ENCODE peak calls at places on chromosomes 13 and 19, in seven cellular contexts. B, X, A, Y, D, O and I are unnamed samples.

GRCh38 chr19:28393574-28394336 is 819.2 kb downstream of the UQCRFS1 start:
- DNase-seq in Y (no peak), B (no peak), O (no peak), A (no peak), X (no peak), D (no peak), I (no peak)

GRCh38 chr19:40974633-40975037 is 16.4 kb upstream of the CYP2B6 start:
- DNase-seq in A (peak; percentile 76), B (peak; percentile 41), O (peak; percentile 72), X (peak; percentile 73), D (peak; percentile 62), Y (no peak), I (peak; percentile 66)

GRCh38 chr19:5850743-5851293 is 431 bp downstream of the FUT3 start:
- DNase-seq in O (peak; percentile 63), Y (no peak), B (peak; percentile 57), X (peak; percentile 53), D (no peak), A (peak; percentile 86), I (no peak)

GRCh38 chr19:5038631-5039271 is 69.8 kb downstream of the KDM4B start:
- DNase-seq in O (no peak), Y (no peak), B (no peak), A (no peak), D (peak; percentile 17), X (peak; percentile 24), I (no peak)

GRCh38 chr19:41500443-41500842 is 57.5 kb downstream of the ERICH4 start:
- DNase-seq in Y (no peak), A (no peak), X (no peak), B (no peak), D (no peak), O (no peak), I (no peak)

GRCh38 chr13:51318015-51318414 is 21.5 kb upstream of the SERPINE3 start:
- DNase-seq in D (no peak), B (no peak), Y (no peak), O (no peak), A (no peak), X (no peak), I (no peak)

GRCh38 chr13:94325148-94325528 is 154.3 kb downstream of the DCT start:
- DNase-seq in D (no peak), Y (no peak), B (no peak), A (no peak), O (no peak), X (no peak), I (no peak)

GRCh38 chr13:42548731-42549554 is 25.0 kb upstream of the TNFSF11 start:
- DNase-seq in O (no peak), A (no peak), Y (no peak), X (no peak), B (no peak), D (no peak), I (no peak)

GRCh38 chr19:30718728-30719127 is 346.5 kb downstream of the ZNF536 start:
- DNase-seq in O (no peak), Y (no peak), X (no peak), B (no peak), A (peak; percentile 64), D (no peak), I (no peak)

GRCh38 chr13:80131204-80131603 is 209.7 kb downstream of the SPRY2 start:
- DNase-seq in B (peak; percentile 39), D (no peak), X (peak; percentile 46), Y (peak; percentile 87), O (peak; percentile 68), A (peak; percentile 77), I (peak; percentile 76)

GRCh38 chr19:19782783-19783182 is 38.8 kb downstream of the ZNF506 start:
- DNase-seq in X (no peak), B (no peak), D (no peak), O (no peak), A (no peak), Y (no peak), I (no peak)

GRCh38 chr19:35122687-35123551 is 7.3 kb downstream of the FXYD3 start:
- DNase-seq in B (no peak), Y (no peak), O (no peak), X (no peak), A (no peak), D (no peak), I (no peak)

GRCh38 chr13:96112936-96113335 is 23.0 kb downstream of the HS6ST3 start:
- DNase-seq in D (no peak), B (no peak), O (no peak), X (no peak), Y (no peak), A (no peak), I (no peak)

GRCh38 chr19:11416346-11417052 is 2.6 kb downstream of the RGL3 start:
- DNase-seq in B (no peak), Y (no peak), X (no peak), O (no peak), D (no peak), A (no peak), I (no peak)

DNA sequence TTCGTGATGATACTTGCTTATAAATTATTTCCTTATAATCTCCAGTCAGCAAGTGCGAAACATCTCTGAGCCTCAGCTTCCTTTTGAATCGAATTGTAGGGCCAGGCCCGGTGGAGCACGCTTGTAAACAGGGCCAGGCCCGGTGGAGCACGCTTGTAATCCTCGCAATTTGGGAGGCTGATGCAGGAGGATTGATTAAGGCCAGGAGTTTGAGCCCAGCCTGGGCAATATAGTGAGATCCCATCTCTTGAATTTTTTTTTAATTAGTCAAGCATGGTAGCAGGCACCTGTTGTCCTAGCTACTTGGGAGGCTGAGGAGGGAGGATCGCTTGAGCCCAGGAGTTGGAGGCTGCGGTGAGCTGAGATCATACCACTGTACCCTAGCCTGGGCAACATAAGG is 116.2 kb upstream of the MCF2L start:
- DNase-seq in B (no peak), D (no peak), O (no peak), X (no peak), Y (no peak), A (no peak), I (no peak)
- H3K36me3 ChIP-seq in B (no peaks in the 10 kb centered on the region), D (peaks cover 91% of the 10 kb centered on the region), O (peaks cover 3% of the 10 kb centered on the region), X (peaks cover 29% of the 10 kb centered on the region), Y (peaks cover 72% of the 10 kb centered on the region), A (peaks cover 33% of the 10 kb centered on the region), I (peaks cover 95% of the 10 kb centered on the region)

GRCh38 chr19:47414469-47414868 is 4.9 kb downstream of the MEIS3 start:
- DNase-seq in D (peak; percentile 57), X (no peak), A (no peak), Y (no peak), B (no peak), O (no peak), I (no peak)
- TF ChIP-seq CTCF in D (peak; percentile 85), X (no peak), A (no peak), Y (no peak), B (no peak), O (peak; percentile 13), I (no peak)

GRCh38 chr13:114015111-114015551 is 41.3 kb upstream of the C13orf46 start:
- DNase-seq in D (no peak), O (no peak), B (no peak), Y (no peak), A (peak; percentile 72), X (no peak), I (peak; percentile 77)

GRCh38 chr13:114012921-114013320 is 39.0 kb upstream of the C13orf46 start:
- DNase-seq in A (no peak), D (no peak), O (no peak), Y (no peak), B (no peak), X (no peak), I (no peak)

GRCh38 chr13:114013336-114013735 is 39.5 kb upstream of the C13orf46 start:
- DNase-seq in B (no peak), X (no peak), D (no peak), Y (no peak), O (no peak), A (no peak), I (no peak)

GRCh38 chr13:114015608-114016295 is 41.9 kb upstream of the C13orf46 start:
- DNase-seq in D (no peak), A (peak; percentile 91), Y (peak; percentile 78), X (peak; percentile 31), B (no peak), O (no peak), I (peak; percentile 83)

GRCh38 chr13:114013952-114014629 is 40.2 kb upstream of the C13orf46 start:
- DNase-seq in X (no peak), D (no peak), Y (no peak), A (no peak), O (no peak), B (no peak), I (no peak)
- H3K36me3 ChIP-seq in X (peaks cover 81% of the 10 kb centered on the region), D (no peaks in the 10 kb centered on the region), Y (peaks cover 78% of the 10 kb centered on the region), A (peaks cover 22% of the 10 kb centered on the region), O (no peaks in the 10 kb centered on the region), B (no peaks in the 10 kb centered on the region), I (no peaks in the 10 kb centered on the region)

GRCh38 chr19:24159707-24160106 is 72.7 kb downstream of the ZNF254 start:
- DNase-seq in A (peak; percentile 18), D (peak; percentile 29), X (peak; percentile 17), Y (no peak), B (no peak), O (no peak), I (no peak)
- TF ChIP-seq CTCF in A (peak; percentile 61), D (peak; percentile 47), X (peak; percentile 38), Y (no peak), B (no peak), O (peak; percentile 6), I (no peak)

GRCh38 chr19:51970718-51971117 is 15.9 kb downstream of the ZNF350 start:
- DNase-seq in X (no peak), Y (no peak), D (no peak), O (no peak), A (no peak), B (no peak), I (no peak)

GRCh38 chr19:51959791-51960190 is 26.8 kb downstream of the ZNF350 start:
- DNase-seq in D (no peak), B (no peak), Y (no peak), A (no peak), X (peak; percentile 42), O (no peak), I (no peak)

GRCh38 chr19:51965583-51965982 is 21.1 kb downstream of the ZNF350 start:
- DNase-seq in X (no peak), A (no peak), B (no peak), Y (no peak), D (no peak), O (no peak), I (no peak)
- H3K36me3 ChIP-seq in X (peaks cover 42% of the 10 kb centered on the region), A (peaks cover 52% of the 10 kb centered on the region), B (no peaks in the 10 kb centered on the region), Y (peaks cover 66% of the 10 kb centered on the region), D (peaks cover 51% of the 10 kb centered on the region), O (no peaks in the 10 kb centered on the region), I (peaks cover 88% of the 10 kb centered on the region)

DNA sequence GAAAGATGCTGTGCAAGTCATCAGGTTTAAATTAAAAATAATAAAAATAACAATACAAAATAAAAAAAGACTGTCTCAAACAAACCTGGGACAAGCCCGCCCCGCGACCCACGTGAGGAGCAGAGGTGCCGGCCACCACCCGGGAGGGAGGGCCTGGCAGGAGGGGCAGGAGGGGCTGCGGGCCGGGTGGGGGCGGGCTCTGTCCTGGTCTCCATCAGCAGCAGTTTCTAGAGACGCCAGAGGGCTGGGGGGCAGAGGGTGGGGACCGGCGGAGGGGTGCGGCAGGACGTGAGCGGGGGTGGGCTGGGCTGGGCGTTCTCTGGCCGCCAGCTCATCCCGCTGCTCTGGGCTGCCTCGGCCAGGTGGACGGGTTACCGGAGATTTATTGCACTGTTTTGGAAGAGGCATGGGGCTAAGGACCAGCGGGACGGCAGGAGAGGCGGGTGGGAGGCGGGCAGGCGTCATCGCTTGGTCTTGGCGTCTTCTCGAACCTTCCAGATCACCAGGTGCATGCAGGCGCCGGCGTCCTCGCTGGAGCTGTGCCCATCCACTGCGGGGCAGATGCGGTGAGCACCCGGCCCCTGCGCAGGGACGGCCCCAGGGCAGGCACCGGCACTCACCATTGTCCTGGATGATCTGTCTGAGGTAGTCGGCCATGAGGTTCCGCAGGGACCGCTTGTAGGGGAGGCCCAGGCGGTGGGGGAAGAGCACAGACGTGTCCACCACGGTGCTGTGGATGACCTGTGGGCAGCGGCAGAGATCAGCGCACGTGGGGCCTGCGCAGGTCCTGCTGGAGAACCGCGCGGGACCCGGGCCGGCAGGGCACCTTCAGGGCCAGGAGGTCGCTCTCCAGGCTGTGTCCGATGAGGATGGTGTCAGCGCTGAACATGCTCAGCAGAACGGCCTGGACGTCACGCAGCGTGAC is 3.8 kb upstream of the ATP8B3 start:
- DNase-seq in A (no peak), B (no peak), D (no peak), Y (no peak), O (no peak), X (no peak), I (no peak)
- TF ChIP-seq CTCF in A (no peak), B (no peak), D (no peak), Y (no peak), O (no peak), X (no peak), I (no peak)